ENCODE peak calls at places on chromosome 10, in eight cellular contexts. E is heart left ventricle, Z is stomach, A is thyroid gland, G is right lobe of liver, J is HCT116, T is transverse colon, K is IMR-90. S is an unnamed sample.

GRCh38 chr10:78553792-78554191 is 515.0 kb upstream of the ZMIZ1 start:
- DNase-seq in Z (no peak), J (no peak), E (no peak), K (no peak), A (no peak), G (no peak), T (no peak), S (no peak)

GRCh38 chr10:79346388-79347225 is 662 bp upstream of the PPIF start:
- DNase-seq in A (no peak), T (no peak), Z (no peak), K (no peak), J (peak; percentile 19), G (no peak), E (no peak), S (no peak)

GRCh38 chr10:61890881-61891409 is 10.6 kb upstream of the ARID5B start:
- DNase-seq in G (no peak), Z (no peak), J (no peak), T (no peak), E (no peak), A (no peak), K (no peak), S (no peak)

GRCh38 chr10:18021725-18022480 is 70.2 kb downstream of the SLC39A12 start:
- DNase-seq in T (no peak), Z (no peak), J (no peak), G (no peak), E (no peak), A (no peak), K (no peak), S (no peak)

GRCh38 chr10:66591865-66592264 is 334.0 kb upstream of the LRRTM3 start:
- DNase-seq in A (no peak), E (no peak), Z (no peak), J (no peak), G (no peak), T (no peak), K (peak; percentile 41), S (no peak)

GRCh38 chr10:42970451-42971250 is 106.2 kb upstream of the RET start:
- DNase-seq in A (no peak), E (peak; percentile 37), G (no peak), J (no peak), T (no peak), Z (peak; percentile 22), K (no peak), S (no peak)

GRCh38 chr10:118734477-118734876 is 20.3 kb downstream of the CACUL1 start:
- DNase-seq in J (no peak), K (no peak), A (no peak), G (no peak), Z (no peak), E (no peak), T (no peak), S (no peak)

GRCh38 chr10:60536529-60537114 is 146.9 kb upstream of the ANK3 start:
- DNase-seq in T (no peak), E (no peak), Z (no peak), J (peak; percentile 48), G (no peak), A (no peak), K (peak; percentile 61), S (no peak)

GRCh38 chr10:16545126-16545736 is 23.6 kb upstream of the C1QL3 start:
- DNase-seq in Z (no peak), T (no peak), J (peak; percentile 6), E (no peak), A (peak; percentile 5), K (peak; percentile 29), G (no peak), S (no peak)

GRCh38 chr10:111840546-111840945 is 343.0 kb downstream of the GPAM start:
- DNase-seq in G (no peak), A (no peak), J (no peak), Z (no peak), K (no peak), E (no peak), T (no peak), S (no peak)

GRCh38 chr10:85147346-85148250 is 819.2 kb downstream of the CCSER2 start:
- DNase-seq in T (no peak), J (no peak), E (no peak), K (no peak), Z (no peak), A (no peak), G (no peak), S (no peak)

GRCh38 chr10:15209827-15210509 is 41.5 kb upstream of the NMT2 start:
- DNase-seq in Z (peak; percentile 87), T (peak; percentile 86), J (peak; percentile 64), A (peak; percentile 86), G (peak; percentile 76), K (peak; percentile 74), E (peak; percentile 77), S (peak; percentile 91)
- H3K4me3 ChIP-seq in Z (no peak overlapping the region), T (no peak overlapping the region), J (no peak overlapping the region), A (no peak overlapping the region), G (no peak overlapping the region), K (no peak overlapping the region), E (no peak overlapping the region), S (no peak overlapping the region)

DNA sequence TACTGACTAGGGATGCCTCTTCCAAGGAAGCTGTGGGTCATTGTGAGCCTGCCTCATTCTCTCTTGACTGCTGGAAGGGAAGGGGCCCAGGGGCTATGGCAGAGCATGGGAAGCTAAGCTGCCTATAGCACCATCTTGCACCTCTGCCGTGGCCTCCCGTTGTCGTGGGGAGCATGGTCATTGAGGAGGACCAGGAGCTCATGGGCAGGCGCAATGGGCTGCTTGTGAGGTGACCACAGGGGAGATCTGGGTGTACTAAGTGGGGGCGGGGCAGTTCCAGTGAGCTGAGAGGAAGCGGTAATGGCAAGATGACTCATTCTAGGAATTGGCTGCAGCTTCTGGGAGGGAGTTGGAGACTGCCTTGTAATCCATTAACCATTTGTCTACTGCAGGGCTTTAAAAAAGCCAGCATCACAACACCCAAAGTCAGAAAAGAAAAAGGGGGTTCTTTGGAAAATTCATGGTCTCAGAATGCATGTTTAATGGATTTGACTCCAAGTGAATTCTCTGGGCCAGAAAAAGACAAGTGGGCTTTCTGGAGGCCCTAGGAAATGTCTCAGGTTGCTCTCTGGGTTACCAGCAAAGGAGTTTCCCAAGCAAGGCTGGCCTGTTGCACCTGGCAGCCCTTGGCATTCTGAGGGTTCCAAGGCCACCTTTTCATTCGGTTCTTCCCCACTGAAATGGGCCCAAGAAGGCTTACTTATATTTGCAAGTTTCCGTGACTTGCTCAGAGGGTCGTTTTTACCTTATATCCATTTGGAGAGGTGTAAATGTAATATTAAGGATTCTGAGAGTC is 3.6 kb downstream of the DUSP5 start:
- DNase-seq in J (peak; percentile 88), T (peak; percentile 88), E (peak; percentile 90), G (peak; percentile 76), A (peak; percentile 74), K (peak; percentile 95), Z (peak; percentile 76), S (peak; percentile 81)
- TF ChIP-seq POLR2A in J (no peak), T (peak; percentile 25), E (no peak), G (peak; percentile 49), A (peak; percentile 20), K (peak; percentile 45), Z (no peak), S (no peak)

DNA sequence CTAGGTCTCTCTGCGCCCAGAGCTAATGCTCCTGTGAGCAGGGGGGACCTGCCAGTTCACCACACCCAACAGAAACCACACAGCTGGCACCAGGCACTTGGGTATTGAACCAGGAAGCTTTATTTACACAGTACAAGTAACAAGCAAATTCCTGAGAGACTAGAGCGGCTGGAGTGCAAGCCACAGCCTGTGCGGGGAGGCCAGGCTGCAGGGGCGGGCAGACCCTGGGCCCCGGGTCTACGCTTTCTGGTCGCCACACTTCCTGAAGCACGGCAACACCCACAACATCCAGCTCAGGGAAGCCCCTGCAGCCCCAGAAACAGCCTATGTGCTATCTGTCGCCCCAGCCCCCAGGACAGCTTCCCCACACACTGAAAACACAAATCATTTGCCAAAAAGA is 125.0 kb downstream of the FAM53B start:
- DNase-seq in T (no peak), E (no peak), G (no peak), K (peak; percentile 20), Z (peak; percentile 76), A (peak; percentile 90), J (no peak), S (no peak)
- H3K4me1 ChIP-seq in T (peaks cover 18% of the 10 kb centered on the region), E (peaks cover 68% of the 10 kb centered on the region), G (no peaks in the 10 kb centered on the region), K (peaks cover 2% of the 10 kb centered on the region), Z (peaks cover 14% of the 10 kb centered on the region), A (peaks cover 89% of the 10 kb centered on the region), J (no peaks in the 10 kb centered on the region), S (no peaks in the 10 kb centered on the region)

GRCh38 chr10:21976739-21977138 is 26.8 kb downstream of the DNAJC1 start:
- DNase-seq in K (peak; percentile 13), J (no peak), Z (no peak), T (no peak), G (no peak), A (no peak), E (no peak), S (no peak)
- H3K4me3 ChIP-seq in K (no peak overlapping the region), J (no peak overlapping the region), Z (no peak overlapping the region), T (no peak overlapping the region), G (no peak overlapping the region), A (no peak overlapping the region), E (no peak overlapping the region), S (no peak overlapping the region)

GRCh38 chr10:113589225-113589770 is 36.4 kb downstream of the HABP2 start:
- DNase-seq in T (no peak), E (no peak), J (no peak), K (no peak), A (no peak), G (no peak), Z (no peak), S (no peak)

GRCh38 chr10:113600569-113600968 is 47.7 kb downstream of the HABP2 start:
- DNase-seq in E (no peak), T (no peak), G (no peak), J (no peak), A (no peak), Z (no peak), K (no peak), S (no peak)

GRCh38 chr10:113590581-113590980 is 37.7 kb downstream of the HABP2 start:
- DNase-seq in T (no peak), E (no peak), A (no peak), G (no peak), Z (no peak), K (no peak), J (no peak), S (no peak)

GRCh38 chr10:113592380-113592779 is 39.5 kb downstream of the HABP2 start:
- DNase-seq in J (no peak), T (no peak), Z (no peak), G (no peak), E (no peak), A (no peak), K (no peak), S (no peak)

DNA sequence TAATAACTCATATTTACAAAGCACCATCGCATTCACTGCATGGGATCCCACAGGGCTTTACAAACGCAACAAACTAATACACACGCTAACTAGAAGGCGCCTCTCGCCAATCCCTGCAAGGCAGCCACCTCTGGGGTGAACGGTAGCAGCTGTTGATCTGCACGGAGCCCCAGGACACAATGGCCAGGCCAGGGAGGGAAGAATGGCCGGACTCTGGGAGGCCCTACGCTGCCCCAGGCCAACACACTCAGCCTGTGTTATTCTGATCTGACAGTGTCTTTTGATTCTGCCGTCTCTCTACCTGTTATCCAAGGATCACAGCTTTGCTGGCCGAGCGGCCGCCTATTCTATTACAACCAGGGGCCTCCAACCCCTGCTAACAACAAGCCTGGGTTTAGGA is 41.8 kb downstream of the HABP2 start:
- DNase-seq in K (no peak), A (no peak), E (no peak), J (no peak), G (no peak), T (no peak), Z (no peak), S (no peak)
- TF ChIP-seq POLR2A in K (no peak), A (no peak), E (no peak), J (no peak), G (no peak), T (no peak), Z (no peak), S (no peak)